ENCODE peak calls at places on chromosome 1, in four cellular contexts. M is H1, O is neuronal stem cell, T is IMR-90. N is an unnamed sample.

GRCh38 chr1:112956503-112957132 is 622 bp upstream of the SLC16A1 start:
- DNase-seq in M (no peak), O (no peak), T (no peak), N (peak)

GRCh38 chr1:163170975-163171676 is 31.6 kb downstream of the RGS5 start:
- DNase-seq in M (no peak), O (no peak), T (peak), N (no peak)

GRCh38 chr1:2438038-2438437 is 25.7 kb upstream of the PEX10 start:
- DNase-seq in M (no peak), O (no peak), T (no peak), N (no peak)

GRCh38 chr1:182080955-182081582 is 19.6 kb upstream of the ZNF648 start:
- DNase-seq in M (peak), O (peak), T (peak), N (no peak)

GRCh38 chr1:228090613-228091081 is 8.1 kb downstream of the ARF1 start:
- DNase-seq in M (no peak), O (no peak), T (peak), N (no peak)

GRCh38 chr1:228265167-228265566 is 57.3 kb downstream of the OBSCN start:
- DNase-seq in M (no peak), O (no peak), T (peak), N (no peak)

GRCh38 chr1:235093013-235093618 is 35.5 kb downstream of the TOMM20 start:
- DNase-seq in M (peak), O (no peak), T (peak), N (peak)

GRCh38 chr1:95640746-95641145 is 406.7 kb downstream of the RWDD3 start:
- DNase-seq in M (no peak), O (no peak), T (no peak), N (no peak)

GRCh38 chr1:169784102-169784501 is 10.6 kb downstream of the METTL18 start:
- DNase-seq in M (no peak), O (no peak), T (no peak), N (no peak)

GRCh38 chr1:178254433-178254832 is 160.5 kb downstream of the RASAL2 start:
- DNase-seq in M (no peak), O (no peak), T (no peak), N (no peak)

GRCh38 chr1:29162476-29163138 is 19.1 kb downstream of the SRSF4 start:
- DNase-seq in M (peak), O (no peak), T (no peak), N (no peak)

GRCh38 chr1:41626616-41627375 is 142.3 kb upstream of the EDN2 start:
- DNase-seq in M (no peak), O (no peak), T (peak), N (peak)

GRCh38 chr1:163203561-163203960 is 845 bp upstream of the RGS5 start:
- DNase-seq in M (no peak), O (no peak), T (peak), N (no peak)

GRCh38 chr1:74343191-74343590 is 108.0 kb downstream of the TNNI3K start:
- DNase-seq in M (no peak), O (no peak), T (peak), N (no peak)

GRCh38 chr1:220734571-220735326 is 13.4 kb upstream of the MTARC2 start:
- DNase-seq in M (no peak), O (no peak), T (peak), N (peak)

GRCh38 chr1:36178479-36179219 is 22.7 kb downstream of the MAP7D1 start:
- DNase-seq in M (peak), O (no peak), T (no peak), N (peak)

GRCh38 chr1:80392529-80392928 is 1386.0 kb upstream of the ADGRL4 start:
- DNase-seq in M (no peak), O (no peak), T (no peak), N (no peak)

GRCh38 chr1:7248828-7249227 is 463.6 kb downstream of the CAMTA1 start:
- DNase-seq in M (no peak), O (no peak), T (no peak), N (no peak)

DNA sequence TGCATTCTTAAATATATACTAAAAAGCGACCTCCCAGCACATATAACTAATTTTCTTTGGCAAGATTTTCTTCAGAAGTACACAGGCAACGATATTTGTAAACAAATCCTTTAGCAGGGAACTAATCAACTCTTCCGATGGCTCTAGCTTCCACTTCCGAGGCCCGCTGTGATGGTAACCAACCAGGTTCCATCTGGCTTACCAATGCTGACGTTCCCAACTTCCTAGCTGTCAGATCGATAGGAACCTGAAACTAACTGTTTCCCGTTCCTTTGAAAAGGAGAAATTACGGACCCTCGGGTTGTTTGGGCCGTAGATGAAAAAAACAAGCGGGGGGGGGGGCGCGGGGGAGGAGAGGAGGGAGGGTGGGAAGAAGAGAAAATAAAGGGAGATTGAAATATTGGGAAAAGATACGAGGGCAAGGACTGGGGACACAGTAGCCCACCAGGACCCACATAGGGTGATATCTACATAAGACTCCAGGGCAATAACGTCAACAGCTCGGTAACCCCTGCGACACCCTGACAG is 513 bp downstream of the GTF2B start:
- DNase-seq in M (no peak), O (peak), T (peak), N (no peak)
- H4K8ac ChIP-seq in M (no peak), O (no peak), T (no peak), N (peak)

GRCh38 chr1:15493869-15494390 is 18.0 kb downstream of the CELA2B start:
- DNase-seq in M (no peak), O (no peak), T (no peak), N (no peak)

GRCh38 chr1:15489052-15489736 is 13.3 kb downstream of the CELA2B start:
- DNase-seq in M (no peak), O (no peak), T (no peak), N (no peak)

GRCh38 chr1:15492572-15492971 is 16.7 kb downstream of the CELA2B start:
- DNase-seq in M (no peak), O (no peak), T (no peak), N (no peak)
- H3K27ac ChIP-seq in M (no peak), O (no peak), T (no peak), N (no peak)

DNA sequence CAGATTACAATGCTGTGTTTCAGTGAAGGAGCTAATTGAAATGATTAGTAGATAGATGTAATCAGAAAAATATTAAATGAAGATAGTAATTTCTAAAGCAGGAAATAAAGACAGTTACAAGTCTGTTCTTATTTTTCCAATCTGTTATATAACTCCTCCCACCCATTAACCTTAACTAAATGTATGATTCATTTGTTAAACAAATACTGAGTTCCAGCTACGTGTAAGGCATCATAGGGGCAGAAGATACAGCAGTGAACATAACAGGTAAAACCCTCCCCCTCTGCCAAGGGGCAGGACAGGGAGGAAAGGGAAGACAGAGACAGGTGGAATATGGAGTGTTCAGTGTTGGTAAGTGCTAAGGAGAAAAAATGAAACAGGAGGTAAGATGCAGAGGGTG is at the start of gene FAM177B:
- DNase-seq in M (no peak), O (no peak), T (peak), N (no peak)
- H4K8ac ChIP-seq in M (no peak), O (no peak), T (no peak), N (no peak)

GRCh38 chr1:14826172-14826636 is 227.7 kb downstream of the KAZN start:
- DNase-seq in M (no peak), O (no peak), T (peak), N (no peak)

GRCh38 chr1:14825396-14825795 is 226.9 kb downstream of the KAZN start:
- DNase-seq in M (no peak), O (no peak), T (no peak), N (no peak)

GRCh38 chr1:14822493-14822892 is 224.0 kb downstream of the KAZN start:
- DNase-seq in M (no peak), O (no peak), T (no peak), N (peak)

GRCh38 chr1:14822996-14823395 is 224.5 kb downstream of the KAZN start:
- DNase-seq in M (no peak), O (no peak), T (no peak), N (no peak)

GRCh38 chr1:14824314-14824915 is 225.9 kb downstream of the KAZN start:
- DNase-seq in M (no peak), O (no peak), T (no peak), N (no peak)
- H3K27ac ChIP-seq in M (no peak), O (no peak), T (no peak), N (no peak)

GRCh38 chr1:18928406-18928805 is 26.1 kb upstream of the ALDH4A1 start:
- DNase-seq in M (no peak), O (no peak), T (no peak), N (no peak)

GRCh38 chr1:18928985-18929384 is 26.6 kb upstream of the ALDH4A1 start:
- DNase-seq in M (no peak), O (no peak), T (no peak), N (no peak)

GRCh38 chr1:18927082-18927653 is 24.8 kb upstream of the ALDH4A1 start:
- DNase-seq in M (no peak), O (no peak), T (no peak), N (no peak)

GRCh38 chr1:18926315-18927081 is 24.1 kb upstream of the ALDH4A1 start:
- DNase-seq in M (no peak), O (no peak), T (peak), N (peak)

GRCh38 chr1:18927654-18928272 is 25.4 kb upstream of the ALDH4A1 start:
- DNase-seq in M (no peak), O (no peak), T (peak), N (no peak)
- H4K8ac ChIP-seq in M (no peak), O (no peak), T (peak), N (no peak)

DNA sequence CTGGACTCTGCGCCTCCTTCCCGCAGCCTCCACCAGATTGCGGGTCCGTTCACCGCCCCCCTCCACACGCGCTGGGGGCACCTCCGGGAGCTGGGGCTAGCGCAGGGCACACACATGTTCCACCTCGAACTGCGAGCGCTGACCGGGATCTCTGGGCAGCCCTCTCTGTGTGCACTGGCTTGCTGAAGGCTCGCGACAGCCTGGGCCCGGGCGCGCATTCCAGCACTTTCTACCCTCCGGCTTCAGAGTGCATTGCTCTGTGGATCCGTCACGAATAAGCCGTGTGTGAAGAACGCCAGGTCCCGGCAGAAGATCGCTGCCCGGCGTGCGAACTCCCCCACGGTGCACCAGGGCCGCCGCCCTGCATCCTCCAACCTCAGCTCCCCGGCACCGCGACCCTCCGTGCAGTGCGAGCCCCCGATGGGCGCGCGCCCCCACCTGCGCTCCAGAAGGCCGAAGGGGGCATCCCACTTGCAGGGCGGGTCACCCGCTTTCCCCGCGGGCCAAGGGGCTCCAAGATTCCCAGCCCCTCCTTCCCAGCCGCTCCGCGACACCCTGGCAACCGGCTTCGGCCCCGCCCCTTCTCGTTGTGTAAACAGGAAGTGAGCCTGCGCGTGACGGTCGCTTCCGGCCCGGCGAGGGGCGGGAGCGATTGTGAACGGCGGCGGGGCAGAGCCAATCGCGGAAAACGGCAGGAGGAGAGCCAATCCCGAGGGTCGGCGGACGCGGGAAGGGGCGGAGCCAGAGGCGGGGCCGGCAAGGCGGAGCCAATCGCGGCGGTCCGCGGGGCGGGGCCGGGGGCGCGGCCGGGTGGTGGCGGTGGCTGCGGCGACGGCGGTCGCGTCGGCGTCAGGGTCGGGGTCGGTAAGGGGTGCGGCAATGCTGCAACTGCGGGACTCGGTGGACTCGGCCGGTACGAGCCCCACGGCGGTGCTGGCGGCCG is at the start of gene TPRG1L:
- DNase-seq in M (peak), O (peak), T (peak), N (peak)
- H3K27ac ChIP-seq in M (no peak), O (no peak), T (peak), N (no peak)

GRCh38 chr1:27873671-27874384 is 1.5 kb downstream of the THEMIS2 start:
- DNase-seq in M (no peak), O (no peak), T (no peak), N (no peak)

GRCh38 chr1:27869719-27870085 is 2.6 kb upstream of the THEMIS2 start:
- DNase-seq in M (no peak), O (no peak), T (no peak), N (no peak)

GRCh38 chr1:27868932-27869718 is 3.2 kb upstream of the THEMIS2 start:
- DNase-seq in M (no peak), O (no peak), T (no peak), N (no peak)

GRCh38 chr1:27872802-27873665 is 690 bp downstream of the THEMIS2 start:
- DNase-seq in M (peak), O (no peak), T (peak), N (peak)

DNA sequence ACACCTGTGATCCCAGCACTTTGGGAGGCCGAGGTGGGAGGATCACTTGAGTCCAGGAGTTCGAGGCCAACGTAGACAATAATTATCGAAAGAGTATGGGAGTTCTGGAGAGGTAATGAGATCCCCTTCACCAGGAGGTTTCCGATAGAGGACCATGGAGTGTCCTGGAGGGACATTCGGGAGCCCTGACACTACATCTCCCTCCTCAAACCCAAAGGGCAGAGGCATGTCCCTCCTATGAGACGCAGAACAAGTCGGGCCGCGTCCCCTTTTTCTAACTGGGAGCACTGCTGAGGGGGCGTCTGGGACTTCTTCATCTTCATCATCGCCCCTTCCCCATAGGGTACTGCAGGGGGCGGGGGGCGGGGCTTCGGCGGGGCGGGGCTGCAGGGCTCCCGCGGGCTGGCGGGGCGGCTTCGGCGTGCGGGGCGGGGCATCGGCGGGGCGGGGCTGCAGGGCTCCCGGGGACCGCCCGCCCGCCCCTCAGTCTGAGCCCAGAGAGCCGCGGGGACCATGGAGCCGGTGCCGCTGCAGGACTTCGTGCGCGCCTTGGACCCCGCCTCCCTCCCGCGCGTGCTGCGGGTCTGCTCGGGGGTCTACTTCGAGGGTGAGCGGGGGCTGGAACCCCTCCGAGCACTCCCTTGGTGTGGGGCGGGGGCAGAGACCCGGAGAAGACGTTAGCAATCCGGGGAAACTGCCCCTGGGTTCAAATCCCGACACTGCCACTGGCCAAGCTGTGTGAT is at the start of gene THEMIS2:
- DNase-seq in M (peak), O (peak), T (no peak), N (no peak)
- H4K8ac ChIP-seq in M (peak), O (no peak), T (peak), N (peak)

N was measured in trophoblast cell.